ENCODE peak calls at places on chromosomes 3 and 15, in four cellular contexts. T is CD4-positive, alpha-beta T cell; Z is Peyer's patch; Q is effector memory CD4-positive, alpha-beta T cell. N is an unnamed sample.

GRCh38 chr15:45521596-45522167 is 873 bp downstream of the SLC30A4 start:
- DNase-seq in T (no peak), Z (no peak), Q (no peak), N (no peak)

GRCh38 chr3:133268772-133269171 is 131.1 kb upstream of the BFSP2 start:
- DNase-seq in T (no peak), Z (no peak), Q (no peak), N (no peak)

GRCh38 chr3:66113542-66113941 is 74.8 kb upstream of the MAGI1 start:
- DNase-seq in T (no peak), Z (no peak), Q (no peak), N (no peak)

GRCh38 chr15:45534821-45535220 is 12.3 kb upstream of the SLC30A4 start:
- DNase-seq in T (no peak), Z (no peak), Q (no peak), N (no peak)

GRCh38 chr3:150371741-150372254 is 36.3 kb upstream of the TSC22D2 start:
- DNase-seq in T (no peak), Z (no peak), Q (no peak), N (no peak)

GRCh38 chr15:69958494-69959134 is 139.1 kb downstream of the TLE3 start:
- DNase-seq in T (no peak), Z (no peak), Q (no peak), N (no peak)

GRCh38 chr3:9214185-9214584 is 35.3 kb downstream of the SRGAP3 start:
- DNase-seq in T (no peak), Z (no peak), Q (no peak), N (no peak)

GRCh38 chr3:108036984-108037741 is 53.7 kb downstream of the CD47 start:
- DNase-seq in T (no peak), Z (no peak), Q (no peak), N (no peak)

GRCh38 chr3:43106293-43106628 is 382 bp upstream of the POMGNT2 start:
- DNase-seq in T (no peak), Z (no peak), Q (no peak), N (no peak)

GRCh38 chr3:19065027-19065426 is 83.3 kb upstream of the KCNH8 start:
- DNase-seq in T (no peak), Z (no peak), Q (no peak), N (no peak)

GRCh38 chr3:51539291-51539891 is 872 bp downstream of the RAD54L2 start:
- DNase-seq in T (peak), Z (peak), Q (peak), N (peak)

GRCh38 chr3:143731776-143732175 is 116.5 kb downstream of the SLC9A9 start:
- DNase-seq in T (no peak), Z (no peak), Q (no peak), N (peak)

GRCh38 chr3:177282028-177282655 is 84.9 kb upstream of the TBL1XR1 start:
- DNase-seq in T (no peak), Z (no peak), Q (no peak), N (no peak)

GRCh38 chr3:8324727-8325126 is 176.9 kb upstream of the LMCD1 start:
- DNase-seq in T (peak), Z (no peak), Q (peak), N (no peak)

GRCh38 chr15:48978638-48979037 is 14.9 kb upstream of the SHC4 start:
- DNase-seq in T (no peak), Z (no peak), Q (no peak), N (no peak)

GRCh38 chr15:58742424-58743160 is 6.9 kb downstream of the ADAM10 start:
- DNase-seq in T (no peak), Z (no peak), Q (no peak), N (no peak)

GRCh38 chr3:125146601-125147490 is 65.7 kb downstream of the SLC12A8 start:
- DNase-seq in T (no peak), Z (no peak), Q (no peak), N (no peak)

GRCh38 chr3:156471431-156471830 is 83.5 kb downstream of the SSR3 start:
- DNase-seq in T (no peak), Z (no peak), Q (no peak), N (no peak)

GRCh38 chr3:151290673-151291072 is 12.3 kb upstream of the P2RY14 start:
- DNase-seq in T (no peak), Z (no peak), Q (no peak), N (no peak)

GRCh38 chr3:126005951-126006350 is 37.0 kb downstream of the ROPN1B start:
- DNase-seq in T (no peak), Z (no peak), Q (no peak), N (no peak)

GRCh38 chr3:25910997-25911396 is 121.1 kb downstream of the OXSM start:
- DNase-seq in T (peak), Z (no peak), Q (no peak), N (no peak)

GRCh38 chr15:83413054-83413719 is 34.0 kb upstream of the SH3GL3 start:
- DNase-seq in T (no peak), Z (no peak), Q (no peak), N (no peak)

GRCh38 chr3:45881031-45882022 is 5.0 kb upstream of the CCR9 start:
- DNase-seq in T (no peak), Z (no peak), Q (peak), N (no peak)

GRCh38 chr15:95291878-95292472 is 1038.5 kb upstream of the NR2F2 start:
- DNase-seq in T (no peak), Z (no peak), Q (no peak), N (no peak)

GRCh38 chr3:151282921-151283320 is 4.6 kb upstream of the P2RY14 start:
- DNase-seq in T (no peak), Z (no peak), Q (no peak), N (no peak)

GRCh38 chr15:99168601-99169580 is 64.0 kb downstream of the SYNM start:
- DNase-seq in T (no peak), Z (no peak), Q (no peak), N (no peak)

GRCh38 chr3:46763178-46763577 is 45.5 kb upstream of the PRSS50 start:
- DNase-seq in T (no peak), Z (no peak), Q (no peak), N (no peak)

GRCh38 chr3:186849392-186849975 is 7.0 kb downstream of the ADIPOQ start:
- DNase-seq in T (no peak), Z (no peak), Q (no peak), N (no peak)

GRCh38 chr3:15330031-15330596 is 2.3 kb downstream of the SH3BP5 start:
- DNase-seq in T (no peak), Z (no peak), Q (no peak), N (no peak)

GRCh38 chr3:72050771-72051170 is 265.8 kb upstream of the PROK2 start:
- DNase-seq in T (no peak), Z (no peak), Q (no peak), N (no peak)

GRCh38 chr3:123584284-123584987 is 417 bp downstream of the HACD2 start:
- DNase-seq in T (no peak), Z (no peak), Q (no peak), N (no peak)

GRCh38 chr3:107978116-107979057 is 112.4 kb downstream of the CD47 start:
- DNase-seq in T (no peak), Z (no peak), Q (no peak), N (no peak)

GRCh38 chr15:101477851-101478353 is 11.6 kb downstream of the PCSK6 start:
- DNase-seq in T (no peak), Z (no peak), Q (no peak), N (no peak)

GRCh38 chr3:30819067-30819798 is 75.2 kb downstream of the GADL1 start:
- DNase-seq in T (no peak), Z (no peak), Q (no peak), N (no peak)

DNA sequence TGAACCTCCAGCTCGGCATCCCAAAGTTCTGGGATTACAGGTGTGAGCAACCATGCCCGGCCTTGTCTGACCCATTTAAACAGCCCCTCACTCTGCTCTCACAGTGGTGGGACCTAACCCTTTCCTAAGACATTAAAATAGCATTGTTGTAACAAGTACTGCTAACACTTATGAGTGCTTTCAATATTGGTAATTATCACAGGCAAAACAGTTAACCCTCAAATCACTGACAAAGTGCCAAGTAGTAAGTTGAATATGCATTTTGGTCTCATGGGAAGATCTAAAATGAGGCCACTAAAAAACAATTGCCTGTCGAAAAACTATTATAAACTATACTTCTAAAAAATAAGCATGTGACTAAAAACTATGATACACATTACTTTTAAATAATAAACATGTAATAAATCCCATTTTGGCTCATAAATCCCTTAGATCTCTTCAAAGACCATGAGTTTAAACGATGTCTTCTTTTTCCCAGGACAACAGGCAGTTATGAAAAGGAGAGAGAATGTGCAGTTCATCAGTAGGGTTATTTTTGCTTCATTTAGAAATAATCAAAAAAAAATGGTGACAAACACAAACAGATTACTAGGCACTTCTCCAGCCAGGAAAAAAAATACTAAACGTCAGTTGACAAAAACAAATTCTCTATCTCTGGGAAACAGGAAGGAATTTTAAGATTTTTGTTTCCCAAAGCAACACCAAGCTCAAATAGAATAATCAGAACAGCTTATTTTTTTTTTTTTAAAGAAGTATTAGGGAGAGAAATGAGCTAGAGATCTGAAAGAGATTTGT is 95.4 kb downstream of the RFTN1 start:
- DNase-seq in T (no peak), Z (no peak), Q (no peak), N (no peak)
- H3K27ac ChIP-seq in T (no peak), Z (peak), Q (no peak), N (peak)

DNA sequence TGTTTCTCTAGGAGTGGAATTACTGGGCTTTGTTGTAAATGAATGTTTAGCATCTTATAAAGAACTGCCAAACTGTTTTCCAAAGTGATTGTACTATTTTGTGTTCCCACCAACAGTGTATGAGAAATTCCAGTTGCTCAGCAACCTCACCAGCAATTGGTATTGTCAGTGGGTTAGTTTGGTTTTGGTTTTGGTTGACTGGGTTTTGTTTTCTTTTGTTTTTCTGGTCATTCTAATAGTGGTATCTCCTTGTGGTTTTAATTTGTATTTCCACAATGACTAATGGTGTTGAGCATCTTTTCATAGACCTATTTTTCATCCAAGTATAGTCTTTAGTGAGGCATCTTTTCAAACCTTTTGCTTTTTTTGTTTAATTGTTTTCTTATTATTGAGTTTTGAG is 27.1 kb downstream of the FILIP1L start:
- DNase-seq in T (no peak), Z (no peak), Q (no peak), N (no peak)
- H3K27ac ChIP-seq in T (no peak), Z (no peak), Q (no peak), N (no peak)

DNA sequence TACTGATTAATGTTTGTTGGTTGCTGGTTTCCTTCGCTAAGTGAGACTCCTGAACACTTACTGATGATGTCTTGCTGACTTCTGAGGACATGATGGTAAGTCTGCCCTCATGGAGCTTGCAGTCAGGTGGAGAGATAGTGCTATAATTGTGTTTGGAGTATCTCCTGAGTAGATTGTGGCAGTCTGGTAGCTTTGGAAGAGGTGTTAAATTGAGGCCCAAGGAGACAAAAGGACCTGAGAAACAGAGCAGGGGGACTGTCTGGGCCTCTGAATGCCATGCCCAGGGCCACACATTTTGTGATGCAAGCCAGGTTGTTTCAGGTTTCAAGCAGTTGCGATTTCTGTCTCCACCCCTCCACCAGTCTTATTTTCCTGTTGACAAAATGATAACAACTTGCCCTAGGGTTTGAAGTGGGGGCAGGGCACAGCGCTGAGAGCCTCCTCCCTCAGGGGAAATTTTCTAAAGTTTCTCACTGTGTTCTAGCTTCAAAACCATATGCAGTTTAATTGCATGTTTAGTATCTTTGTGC is 16.7 kb downstream of the SMAD3 start:
- DNase-seq in T (peak), Z (no peak), Q (no peak), N (no peak)
- H3K27ac ChIP-seq in T (peak), Z (no peak), Q (peak), N (no peak)

GRCh38 chr15:31084176-31084575 is 17.3 kb downstream of the TRPM1 start:
- DNase-seq in T (no peak), Z (no peak), Q (no peak), N (no peak)
- H3K27ac ChIP-seq in T (no peak), Z (no peak), Q (no peak), N (no peak)

GRCh38 chr15:65450556-65450955 is 27.8 kb upstream of the IGDCC4 start:
- DNase-seq in T (no peak), Z (no peak), Q (no peak), N (no peak)

GRCh38 chr15:65447145-65447544 is 24.4 kb upstream of the IGDCC4 start:
- DNase-seq in T (no peak), Z (no peak), Q (no peak), N (no peak)

DNA sequence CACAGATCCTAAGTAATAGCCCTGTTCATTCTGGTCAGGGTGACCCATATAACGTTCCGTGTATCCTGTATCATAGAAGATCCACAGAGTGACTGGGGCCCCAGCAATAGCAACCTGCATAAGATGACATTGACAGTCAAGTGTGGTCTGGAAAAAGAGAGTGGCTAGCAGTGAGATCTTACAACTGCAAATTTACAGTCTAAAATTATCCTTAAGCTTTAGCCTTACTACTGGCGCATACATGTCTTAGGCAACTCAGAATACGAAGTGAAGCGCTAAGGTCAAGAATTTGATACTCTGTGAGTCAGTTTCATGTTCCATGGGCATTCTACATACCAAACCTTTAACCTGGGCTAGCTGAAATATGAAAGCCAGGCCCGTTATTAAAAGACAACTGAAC is 29.2 kb upstream of the IGDCC4 start:
- DNase-seq in T (no peak), Z (no peak), Q (no peak), N (no peak)
- H3K27ac ChIP-seq in T (no peak), Z (no peak), Q (no peak), N (no peak)

DNA sequence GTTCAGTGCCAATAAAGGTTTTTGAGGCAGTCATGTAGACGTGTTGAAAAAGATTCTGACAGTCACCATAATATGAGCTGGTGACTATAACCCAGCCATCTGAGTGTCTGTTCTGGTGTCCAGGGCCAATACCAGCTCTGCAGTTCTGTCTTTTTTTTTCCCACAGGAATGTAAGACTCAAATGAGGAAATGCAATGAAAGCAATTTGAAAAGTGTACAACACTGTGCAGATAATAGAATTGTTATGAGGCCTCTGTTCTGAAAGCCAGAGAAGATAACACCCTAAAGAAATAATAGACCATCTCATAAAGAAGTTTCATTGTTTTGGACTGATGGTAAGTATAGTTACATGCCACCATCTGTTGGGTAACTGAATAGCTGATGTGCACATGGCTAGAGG is 57.1 kb downstream of the CLDN1 start:
- DNase-seq in T (no peak), Z (no peak), Q (no peak), N (no peak)
- H3K27ac ChIP-seq in T (no peak), Z (no peak), Q (no peak), N (no peak)

N was measured in caudate nucleus.